ENCODE peak calls at places on chromosome 13, in four cellular contexts. V is body of pancreas, E is upper lobe of left lung, K is HCT116. U is an unnamed sample.

GRCh38 chr13:103031332-103031873 is 34.8 kb downstream of the SLC10A2 start:
- DNase-seq in V (no peak), E (no peak), K (no peak), U (no peak)

GRCh38 chr13:92994056-92994455 is 232.6 kb upstream of the GPC6 start:
- DNase-seq in V (no peak), E (no peak), K (no peak), U (no peak)

GRCh38 chr13:54980651-54981050 is 1952.0 kb downstream of the OLFM4 start:
- DNase-seq in V (no peak), E (no peak), K (no peak), U (no peak)

GRCh38 chr13:60838581-60838980 is 441.6 kb downstream of the TDRD3 start:
- DNase-seq in V (no peak), E (no peak), K (no peak), U (no peak)

GRCh38 chr13:72456486-72456885 is 270.9 kb downstream of the MZT1 start:
- DNase-seq in V (no peak), E (no peak), K (no peak), U (no peak)

GRCh38 chr13:99265823-99266426 is 7.7 kb upstream of the GPR18 start:
- DNase-seq in V (no peak), E (no peak), K (peak; percentile 40), U (no peak)

GRCh38 chr13:109955598-109955997 is 169.2 kb upstream of the IRS2 start:
- DNase-seq in V (no peak), E (no peak), K (no peak), U (no peak)

GRCh38 chr13:93318538-93318937 is 91.9 kb downstream of the GPC6 start:
- DNase-seq in V (no peak), E (peak; percentile 28), K (no peak), U (no peak)

GRCh38 chr13:80123945-80124344 is 217.0 kb downstream of the SPRY2 start:
- DNase-seq in V (no peak), E (no peak), K (no peak), U (no peak)

GRCh38 chr13:52371736-52372247 is 34.2 kb downstream of the THSD1 start:
- DNase-seq in V (no peak), E (no peak), K (peak; percentile 37), U (no peak)

GRCh38 chr13:39452412-39452811 is 150.6 kb downstream of the LHFPL6 start:
- DNase-seq in V (no peak), E (no peak), K (no peak), U (no peak)

GRCh38 chr13:45011198-45011597 is 21.9 kb downstream of the GPALPP1 start:
- DNase-seq in V (no peak), E (no peak), K (no peak), U (no peak)

GRCh38 chr13:45015300-45015699 is 26.0 kb downstream of the GPALPP1 start:
- DNase-seq in V (no peak), E (no peak), K (no peak), U (no peak)

GRCh38 chr13:45021250-45021649 is 31.9 kb downstream of the GPALPP1 start:
- DNase-seq in V (no peak), E (no peak), K (no peak), U (no peak)

GRCh38 chr13:45016792-45017425 is 27.6 kb downstream of the GPALPP1 start:
- DNase-seq in V (no peak), E (no peak), K (no peak), U (no peak)
- H3K36me3 ChIP-seq in V (peaks cover 13% of the 10 kb centered on the region), E (peaks cover 28% of the 10 kb centered on the region), K (peaks cover 12% of the 10 kb centered on the region), U (peaks cover 86% of the 10 kb centered on the region)

GRCh38 chr13:26686285-26686684 is 74.3 kb downstream of the GPR12 start:
- DNase-seq in V (no peak), E (no peak), K (no peak), U (no peak)
- H3K36me3 ChIP-seq in V (peaks cover 3% of the 10 kb centered on the region), E (peaks cover 14% of the 10 kb centered on the region), K (no peaks in the 10 kb centered on the region), U (peaks cover 34% of the 10 kb centered on the region)

DNA sequence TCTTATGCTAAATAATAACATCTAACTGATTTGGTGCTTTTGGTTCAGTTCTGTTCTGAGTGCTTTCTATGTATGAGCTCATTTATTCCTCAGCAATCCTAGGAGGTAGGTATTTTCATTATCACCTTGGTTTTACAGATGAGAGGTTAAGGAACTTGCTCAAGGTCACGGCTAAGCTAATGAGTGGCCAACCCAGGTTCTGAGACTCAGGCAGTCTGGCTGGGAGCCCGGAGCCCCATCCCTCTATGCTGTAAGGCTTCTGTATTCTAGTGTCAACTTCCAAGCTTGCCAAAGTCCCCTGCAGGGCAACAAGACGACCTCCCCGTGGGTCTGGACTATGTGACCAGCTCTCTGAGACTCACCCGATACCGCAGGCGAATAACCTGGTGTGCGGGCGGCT is 60.5 kb downstream of the PARP4 start:
- DNase-seq in V (no peak), E (no peak), K (no peak), U (no peak)
- H3K36me3 ChIP-seq in V (peaks cover 46% of the 10 kb centered on the region), E (peaks cover 77% of the 10 kb centered on the region), K (peaks cover 49% of the 10 kb centered on the region), U (peaks cover 74% of the 10 kb centered on the region)

GRCh38 chr13:27432180-27432579 is 7.8 kb downstream of the GTF3A start:
- DNase-seq in V (no peak), E (no peak), K (no peak), U (no peak)
- H3K36me3 ChIP-seq in V (peaks cover 22% of the 10 kb centered on the region), E (peaks cover 69% of the 10 kb centered on the region), K (peaks cover 49% of the 10 kb centered on the region), U (peaks cover 92% of the 10 kb centered on the region)

DNA sequence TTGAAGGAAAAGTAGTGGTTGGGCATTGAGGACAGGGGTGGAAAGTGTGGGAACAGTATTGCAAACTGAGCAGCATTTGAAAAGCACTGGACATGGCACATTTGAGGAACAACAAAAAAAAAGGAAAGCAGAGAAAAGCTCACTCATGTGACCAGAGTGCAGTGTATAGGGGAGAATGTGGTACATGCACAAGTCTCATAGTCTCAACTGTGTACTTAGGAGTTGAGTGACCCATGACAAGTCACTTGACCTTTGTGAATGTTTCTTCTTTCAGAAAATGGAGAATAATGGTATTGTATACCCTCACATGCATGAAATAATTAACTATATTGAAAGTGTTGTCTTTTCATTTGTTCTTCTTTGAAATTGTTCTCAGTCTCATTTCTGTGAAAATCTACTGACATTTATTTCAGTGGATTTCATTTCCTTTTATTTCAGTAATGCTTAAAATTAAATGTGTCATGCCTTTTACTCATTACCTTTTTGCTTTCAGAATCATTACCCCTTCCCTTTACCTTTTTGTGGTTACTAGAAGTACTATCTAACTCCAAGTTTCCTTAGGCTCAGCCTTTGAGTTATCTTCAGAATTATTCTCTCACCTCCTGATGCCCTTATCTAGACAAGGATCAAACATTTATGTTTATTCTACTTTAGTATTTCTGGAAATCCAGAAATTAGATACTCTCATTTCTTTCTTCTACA is 79.1 kb upstream of the MLNR start:
- DNase-seq in V (no peak), E (no peak), K (no peak), U (no peak)
- H3K36me3 ChIP-seq in V (peaks cover 33% of the 10 kb centered on the region), E (peaks cover 7% of the 10 kb centered on the region), K (peaks cover 7% of the 10 kb centered on the region), U (peaks cover 65% of the 10 kb centered on the region)

GRCh38 chr13:19058566-19058965 is 123.1 kb downstream of the TUBA3C start:
- DNase-seq in V (no peak), E (no peak), K (no peak), U (no peak)

GRCh38 chr13:19059016-19059780 is 122.4 kb downstream of the TUBA3C start:
- DNase-seq in V (no peak), E (no peak), K (no peak), U (no peak)

GRCh38 chr13:19062019-19062646 is 119.5 kb downstream of the TUBA3C start:
- DNase-seq in V (no peak), E (no peak), K (no peak), U (no peak)

GRCh38 chr13:19061278-19061677 is 120.3 kb downstream of the TUBA3C start:
- DNase-seq in V (no peak), E (no peak), K (no peak), U (no peak)

GRCh38 chr13:19060311-19061002 is 121.2 kb downstream of the TUBA3C start:
- DNase-seq in V (no peak), E (no peak), K (no peak), U (no peak)
- H3K36me3 ChIP-seq in V (no peaks in the 10 kb centered on the region), E (no peaks in the 10 kb centered on the region), K (no peaks in the 10 kb centered on the region), U (no peaks in the 10 kb centered on the region)

GRCh38 chr13:48369988-48370387 is 42.9 kb downstream of the LPAR6 start:
- DNase-seq in V (no peak), E (no peak), K (no peak), U (no peak)
- H3K36me3 ChIP-seq in V (no peaks in the 10 kb centered on the region), E (no peaks in the 10 kb centered on the region), K (no peaks in the 10 kb centered on the region), U (peaks cover 20% of the 10 kb centered on the region)

DNA sequence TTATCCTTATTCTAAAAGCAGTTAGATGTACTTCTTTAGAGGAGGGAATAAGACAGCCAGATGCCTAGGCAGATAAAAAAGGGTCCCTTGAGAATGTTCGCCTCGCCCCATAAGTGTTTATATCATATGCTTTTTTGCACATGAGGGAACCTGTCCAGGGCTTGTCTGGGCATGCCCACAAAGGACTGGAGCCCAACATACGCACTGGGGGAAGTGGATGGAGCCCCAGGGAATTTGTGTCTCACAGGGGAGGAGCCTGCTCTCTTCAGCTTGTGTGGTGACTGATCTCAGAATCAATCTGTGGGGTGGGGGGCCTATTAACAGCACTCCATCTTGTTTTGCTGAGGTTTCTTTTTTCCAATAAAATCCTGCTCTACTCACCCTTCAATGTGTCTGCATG is 22.6 kb downstream of the MED4 start:
- DNase-seq in V (no peak), E (no peak), K (no peak), U (no peak)
- H3K36me3 ChIP-seq in V (peaks cover 33% of the 10 kb centered on the region), E (peaks cover 69% of the 10 kb centered on the region), K (peaks cover 35% of the 10 kb centered on the region), U (peaks cover 70% of the 10 kb centered on the region)

U was measured in upper lobe of right lung.